ENCODE peak calls at places on chromosomes 11 and 22, in six cellular contexts. H, G, A, T, Z and X are unnamed samples.

GRCh38 chr11:110349109-110349996 is 52.9 kb upstream of the RDX start:
- DNase-seq in Z (no peak), H (no peak), T (no peak), A (no peak), G (no peak), X (no peak)

GRCh38 chr22:23233084-23233501 is 52.8 kb downstream of the BCR start:
- DNase-seq in Z (peak; percentile 58), T (peak; percentile 49), G (no peak), H (no peak), A (no peak), X (peak; percentile 54)

GRCh38 chr11:66012946-66013761 is 1.3 kb downstream of the CST6 start:
- DNase-seq in A (no peak), H (no peak), G (no peak), T (no peak), Z (peak; percentile 41), X (peak; percentile 40)

GRCh38 chr22:43136255-43136654 is 6.9 kb downstream of the MCAT start:
- DNase-seq in T (peak; percentile 63), H (peak; percentile 30), Z (peak; percentile 49), A (no peak), G (peak; percentile 56), X (peak; percentile 74)

GRCh38 chr11:50102916-50103315 is 70.2 kb downstream of the OR4C45 start:
- DNase-seq in H (no peak), G (no peak), A (no peak), Z (no peak), T (no peak), X (no peak)

GRCh38 chr22:24985824-24986214 is 33.3 kb downstream of the KIAA1671 start:
- DNase-seq in T (no peak), H (peak; percentile 10), A (no peak), Z (no peak), G (peak; percentile 98), X (no peak)

GRCh38 chr11:5605849-5606248 is 9.4 kb downstream of the TRIM6 start:
- DNase-seq in Z (no peak), H (peak; percentile 92), T (no peak), A (no peak), G (peak; percentile 74), X (no peak)

GRCh38 chr11:7186190-7186589 is 65.5 kb upstream of the SYT9 start:
- DNase-seq in H (peak; percentile 4), G (peak; percentile 0), A (no peak), T (no peak), Z (no peak), X (no peak)

GRCh38 chr11:24233041-24233440 is 263.8 kb upstream of the LUZP2 start:
- DNase-seq in Z (no peak), G (no peak), A (no peak), H (no peak), T (no peak), X (no peak)

GRCh38 chr11:125062931-125063428 is at the start of gene SLC37A2:
- DNase-seq in A (peak; percentile 62), H (peak; percentile 54), Z (no peak), G (peak; percentile 72), T (peak; percentile 71), X (peak; percentile 80)

GRCh38 chr11:133785795-133786194 is 59.5 kb downstream of the SPATA19 start:
- DNase-seq in T (no peak), H (no peak), A (no peak), G (no peak), Z (no peak), X (no peak)

GRCh38 chr11:65488273-65489058 is 10.4 kb upstream of the MALAT1 start:
- DNase-seq in A (no peak), T (no peak), G (peak; percentile 80), H (peak; percentile 71), Z (no peak), X (no peak)

GRCh38 chr11:116033931-116034553 is 529.8 kb upstream of the CADM1 start:
- DNase-seq in Z (no peak), G (no peak), T (peak; percentile 41), A (no peak), H (no peak), X (peak; percentile 51)

GRCh38 chr22:30816413-30816812 is 121.7 kb downstream of the OSBP2 start:
- DNase-seq in T (no peak), Z (no peak), H (no peak), A (no peak), G (no peak), X (peak; percentile 48)

DNA sequence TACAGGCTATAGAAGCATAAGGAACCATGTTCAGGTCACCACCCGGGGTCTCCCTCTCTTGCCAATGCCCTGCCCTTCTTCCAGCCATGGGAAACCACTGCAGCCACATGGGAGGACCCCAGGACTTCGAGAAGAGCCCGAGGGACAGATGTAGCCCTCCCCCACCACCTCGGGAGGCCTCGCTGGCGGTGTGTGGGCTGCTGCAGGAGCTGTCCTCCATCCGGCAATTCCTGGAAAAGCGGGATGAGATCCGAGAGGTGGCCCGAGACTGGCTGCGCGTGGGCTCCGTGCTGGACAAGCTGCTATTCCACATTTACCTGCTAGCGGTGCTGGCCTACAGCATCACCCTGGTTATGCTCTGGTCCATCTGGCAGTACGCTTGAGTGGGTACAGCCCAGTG is 14.5 kb downstream of the HTR3A start:
- DNase-seq in T (no peak), H (no peak), Z (no peak), A (no peak), G (no peak), X (no peak)
- H2AFZ ChIP-seq in T (no peak overlapping the region), H (no peak overlapping the region), Z (no peak overlapping the region), A (no peak overlapping the region), G (no peak overlapping the region), X (no peak overlapping the region)

GRCh38 chr22:19891350-19892248 is 36.9 kb upstream of the GNB1L start:
- DNase-seq in T (peak; percentile 83), G (peak; percentile 79), A (peak; percentile 71), H (peak; percentile 89), Z (peak; percentile 99), X (peak; percentile 90)

GRCh38 chr22:19890502-19891349 is 36.1 kb upstream of the GNB1L start:
- DNase-seq in T (no peak), Z (no peak), G (no peak), A (no peak), H (no peak), X (no peak)

GRCh38 chr22:19892249-19892879 is 37.7 kb upstream of the GNB1L start:
- DNase-seq in H (peak; percentile 53), Z (peak; percentile 87), T (no peak), A (no peak), G (peak; percentile 56), X (no peak)

GRCh38 chr22:19888131-19888746 is 33.6 kb upstream of the GNB1L start:
- DNase-seq in Z (no peak), T (no peak), H (no peak), A (no peak), G (no peak), X (no peak)

DNA sequence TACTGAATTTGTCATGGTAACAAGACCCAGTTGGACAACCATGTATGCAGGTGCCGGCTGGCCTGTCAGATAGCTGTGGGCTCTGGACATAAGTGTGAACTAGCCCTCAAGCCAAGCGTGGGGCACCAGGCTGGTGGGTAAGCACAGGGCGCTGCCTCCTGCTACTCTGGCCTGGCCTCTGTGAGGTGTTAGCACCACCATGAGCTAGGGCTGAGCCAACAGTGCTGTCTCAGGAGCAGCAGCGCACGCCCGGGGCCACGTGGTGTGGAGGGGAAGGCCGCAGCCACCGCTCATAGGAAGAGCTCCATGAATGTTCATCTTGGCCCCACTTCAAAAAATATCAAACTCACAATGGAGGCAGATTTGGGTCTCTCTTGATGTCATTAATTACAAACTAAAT is 35.3 kb upstream of the GNB1L start:
- DNase-seq in H (no peak), G (no peak), A (no peak), Z (no peak), T (no peak), X (no peak)
- H3K4me1 ChIP-seq in H (peaks cover 42% of the 10 kb centered on the region), G (peaks cover 48% of the 10 kb centered on the region), A (peaks cover 26% of the 10 kb centered on the region), Z (peaks cover 70% of the 10 kb centered on the region), T (peaks cover 5% of the 10 kb centered on the region), X (peaks cover 20% of the 10 kb centered on the region)

DNA sequence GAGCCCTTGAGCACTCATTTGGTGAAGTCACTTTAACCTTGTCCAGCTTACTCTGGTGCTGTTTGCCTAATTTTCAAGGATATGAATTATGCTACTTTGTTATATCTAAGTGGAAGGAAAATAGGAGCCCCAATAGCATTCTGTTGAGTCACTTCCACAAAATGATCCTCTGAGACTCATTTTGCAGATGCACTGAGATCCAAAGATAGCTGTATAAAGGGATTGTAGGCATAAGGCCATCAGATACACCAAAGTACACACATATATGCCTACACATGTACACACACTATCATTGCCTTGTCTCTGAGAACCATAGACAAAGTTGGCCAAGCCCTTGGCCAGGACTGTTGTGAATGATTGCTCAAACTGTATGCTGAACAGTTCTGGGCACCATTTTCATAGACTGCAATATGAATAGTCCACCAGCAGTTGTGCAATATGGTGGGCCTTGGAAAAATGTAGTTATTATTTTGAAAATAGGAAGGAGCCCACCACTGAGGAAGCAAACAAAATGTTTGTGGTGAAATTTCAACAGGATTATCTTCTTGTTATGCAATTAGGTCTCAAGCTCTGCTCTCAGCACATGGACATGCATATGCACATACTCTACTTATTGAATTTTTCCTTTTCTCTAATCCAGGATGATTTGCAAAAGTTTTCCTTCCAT is 186.0 kb upstream of the CTSC start:
- DNase-seq in Z (no peak), H (peak; percentile 49), G (peak; percentile 30), A (no peak), T (no peak), X (no peak)
- H2AFZ ChIP-seq in Z (no peak overlapping the region), H (no peak overlapping the region), G (no peak overlapping the region), A (no peak overlapping the region), T (no peak overlapping the region), X (no peak overlapping the region)

GRCh38 chr22:20551805-20552449 is 44.5 kb downstream of the MED15 start:
- DNase-seq in T (no peak), G (no peak), A (no peak), H (no peak), Z (no peak), X (no peak)

GRCh38 chr22:20552913-20553401 is 45.5 kb downstream of the MED15 start:
- DNase-seq in H (peak; percentile 83), A (no peak), T (no peak), Z (no peak), G (peak; percentile 86), X (no peak)

GRCh38 chr22:20552450-20552894 is 45.1 kb downstream of the MED15 start:
- DNase-seq in H (peak; percentile 42), T (no peak), G (peak; percentile 82), A (no peak), Z (no peak), X (no peak)

GRCh38 chr22:20553947-20554741 is 46.7 kb downstream of the MED15 start:
- DNase-seq in H (no peak), T (no peak), Z (no peak), G (no peak), A (no peak), X (no peak)

DNA sequence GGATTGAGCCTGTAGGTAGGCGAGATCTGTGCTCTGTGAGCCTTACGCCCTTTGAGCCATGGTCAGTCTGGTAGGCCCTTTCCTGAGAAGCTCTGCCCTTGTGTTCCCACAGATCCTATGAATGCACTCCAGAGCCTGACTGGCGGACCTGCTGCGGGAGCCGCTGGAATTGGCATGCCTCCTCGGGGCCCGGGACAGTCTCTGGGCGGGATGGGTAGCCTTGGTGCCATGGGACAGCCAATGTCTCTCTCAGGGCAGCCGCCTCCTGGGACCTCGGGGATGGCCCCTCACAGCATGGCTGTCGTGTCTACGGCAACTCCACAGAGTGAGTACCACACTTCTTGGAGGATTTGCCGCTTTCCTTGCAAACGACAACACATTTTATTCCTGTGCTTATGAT is 47.4 kb downstream of the MED15 start:
- DNase-seq in Z (no peak), T (no peak), H (no peak), A (no peak), G (no peak), X (no peak)
- H3K4me1 ChIP-seq in Z (peaks cover 33% of the 10 kb centered on the region), T (peaks cover 2% of the 10 kb centered on the region), H (peaks cover 43% of the 10 kb centered on the region), A (peaks cover 2% of the 10 kb centered on the region), G (peaks cover 60% of the 10 kb centered on the region), X (peaks cover 4% of the 10 kb centered on the region)

GRCh38 chr11:57624864-57625263 is 24.8 kb downstream of the YPEL4 start:
- DNase-seq in H (no peak), G (no peak), A (no peak), T (no peak), Z (no peak), X (no peak)
- H2AFZ ChIP-seq in H (no peak overlapping the region), G (no peak overlapping the region), A (no peak overlapping the region), T (no peak overlapping the region), Z (no peak overlapping the region), X (no peak overlapping the region)